ENCODE peak calls at places on chromosomes 13 and 19, in nine cellular contexts. R, B, I, H, Q, J, N, G and Z are unnamed samples.

GRCh38 chr19:58544591-58545285 is 874 bp downstream of the TRIM28 start:
- DNase-seq in R (no peak), B (no peak), I (no peak), H (no peak), Q (no peak), J (peak), N (no peak), G (peak), Z (peak)

GRCh38 chr19:38270587-38271167 is 6.3 kb downstream of the SPINT2 start:
- DNase-seq in R (peak), B (no peak), I (no peak), H (no peak), Q (no peak), J (peak), N (peak), G (no peak), Z (no peak)

GRCh38 chr13:44498502-44498901 is 77.6 kb downstream of the TSC22D1 start:
- DNase-seq in R (no peak), B (no peak), I (no peak), H (no peak), Q (no peak), J (no peak), N (no peak), G (no peak), Z (no peak)

GRCh38 chr19:495440-496332 is 600 bp upstream of the MADCAM1 start:
- DNase-seq in R (peak), B (no peak), I (no peak), H (no peak), Q (peak), J (peak), N (peak), G (no peak), Z (peak)

GRCh38 chr13:46489586-46490023 is 63.4 kb upstream of the LRCH1 start:
- DNase-seq in R (peak), B (no peak), I (no peak), H (no peak), Q (no peak), J (peak), N (no peak), G (no peak), Z (no peak)

GRCh38 chr13:93927431-93927830 is 552.1 kb downstream of the DCT start:
- DNase-seq in R (no peak), B (no peak), I (no peak), H (no peak), Q (no peak), J (no peak), N (no peak), G (no peak), Z (no peak)

GRCh38 chr13:78652651-78653050 is 6.3 kb downstream of the OBI1 start:
- DNase-seq in R (no peak), B (no peak), I (no peak), H (no peak), Q (no peak), J (no peak), N (no peak), G (no peak), Z (no peak)

GRCh38 chr13:30164141-30164540 is 143.2 kb downstream of the KATNAL1 start:
- DNase-seq in R (no peak), B (no peak), I (no peak), H (no peak), Q (no peak), J (no peak), N (no peak), G (no peak), Z (no peak)

GRCh38 chr13:46339035-46339666 is 47.9 kb downstream of the RUBCNL start:
- DNase-seq in R (peak), B (peak), I (peak), H (no peak), Q (no peak), J (peak), N (no peak), G (peak), Z (peak)

GRCh38 chr13:64529874-64530485 is 2700.2 kb downstream of the PCDH9 start:
- DNase-seq in R (peak), B (no peak), I (no peak), H (no peak), Q (no peak), J (no peak), N (no peak), G (peak), Z (peak)

GRCh38 chr13:91950803-91951202 is 552.4 kb downstream of the GPC5 start:
- DNase-seq in R (no peak), B (no peak), I (no peak), H (no peak), Q (no peak), J (no peak), N (no peak), G (no peak), Z (no peak)

GRCh38 chr19:33323093-33323820 is 20.9 kb upstream of the CEBPA start:
- DNase-seq in R (no peak), B (no peak), I (no peak), H (no peak), Q (no peak), J (no peak), N (no peak), G (no peak), Z (no peak)

GRCh38 chr19:9857920-9858746 is 23.0 kb downstream of the PIN1 start:
- DNase-seq in R (no peak), B (no peak), I (no peak), H (no peak), Q (no peak), J (no peak), N (no peak), G (peak), Z (peak)

GRCh38 chr13:112880976-112881540 is 88.0 kb upstream of the MCF2L start:
- DNase-seq in R (no peak), B (no peak), I (no peak), H (no peak), Q (no peak), J (no peak), N (peak), G (no peak), Z (no peak)

GRCh38 chr13:21074601-21075302 is 13.4 kb upstream of the LATS2 start:
- DNase-seq in R (no peak), B (no peak), I (peak), H (no peak), Q (peak), J (no peak), N (no peak), G (peak), Z (no peak)

GRCh38 chr13:29654807-29655547 is 59.5 kb upstream of the SLC7A1 start:
- DNase-seq in R (peak), B (no peak), I (no peak), H (no peak), Q (no peak), J (peak), N (no peak), G (no peak), Z (no peak)

GRCh38 chr19:33245948-33246728 is 20.5 kb upstream of the SLC7A10 start:
- DNase-seq in R (no peak), B (no peak), I (peak), H (no peak), Q (no peak), J (peak), N (peak), G (no peak), Z (peak)

GRCh38 chr19:11324079-11324661 is 15.3 kb downstream of the RAB3D start:
- DNase-seq in R (peak), B (peak), I (peak), H (peak), Q (peak), J (peak), N (peak), G (peak), Z (peak)

GRCh38 chr13:98195054-98195791 is 18.2 kb upstream of the RNF113B start:
- DNase-seq in R (no peak), B (no peak), I (no peak), H (no peak), Q (no peak), J (no peak), N (no peak), G (no peak), Z (no peak)

GRCh38 chr19:33683881-33684549 is 62.3 kb downstream of the CHST8 start:
- DNase-seq in R (peak), B (no peak), I (no peak), H (peak), Q (no peak), J (no peak), N (no peak), G (no peak), Z (peak)

GRCh38 chr13:89514534-89515312 is 1832.8 kb upstream of the MIR17HG start:
- DNase-seq in R (peak), B (no peak), I (no peak), H (no peak), Q (no peak), J (peak), N (no peak), G (no peak), Z (no peak)

GRCh38 chr13:113724780-113725315 is 34.2 kb upstream of the TMEM255B start:
- DNase-seq in R (peak), B (peak), I (peak), H (peak), Q (peak), J (peak), N (peak), G (peak), Z (peak)

GRCh38 chr13:63631006-63631405 is 2215.4 kb upstream of the PCDH20 start:
- DNase-seq in R (no peak), B (no peak), I (no peak), H (no peak), Q (no peak), J (no peak), N (no peak), G (no peak), Z (no peak)

GRCh38 chr19:14381689-14382474 is 638 bp downstream of the ADGRE5 start:
- DNase-seq in R (peak), B (no peak), I (peak), H (no peak), Q (peak), J (peak), N (peak), G (no peak), Z (peak)

GRCh38 chr13:34678154-34678553 is 263.9 kb upstream of the NBEA start:
- DNase-seq in R (peak), B (no peak), I (no peak), H (no peak), Q (no peak), J (peak), N (no peak), G (no peak), Z (no peak)

GRCh38 chr13:38173403-38173802 is 176.2 kb upstream of the UFM1 start:
- DNase-seq in R (no peak), B (no peak), I (no peak), H (no peak), Q (no peak), J (no peak), N (no peak), G (no peak), Z (no peak)

GRCh38 chr13:32264407-32264806 is 50.8 kb downstream of the ZAR1L start:
- DNase-seq in R (peak), B (no peak), I (peak), H (no peak), Q (no peak), J (peak), N (no peak), G (no peak), Z (no peak)

GRCh38 chr19:11963566-11964355 is 1.1 kb upstream of the ZNF763 start:
- DNase-seq in R (peak), B (peak), I (peak), H (peak), Q (peak), J (peak), N (peak), G (peak), Z (peak)

GRCh38 chr13:43878897-43879322 is 630 bp downstream of the CCDC122 start:
- DNase-seq in R (peak), B (no peak), I (peak), H (peak), Q (no peak), J (peak), N (peak), G (peak), Z (peak)

GRCh38 chr19:49689133-49690072 is at the start of gene ADM5:
- DNase-seq in R (no peak), B (peak), I (peak), H (peak), Q (no peak), J (no peak), N (no peak), G (no peak), Z (peak)

GRCh38 chr19:18967358-18968146 is 26.5 kb upstream of the HOMER3 start:
- DNase-seq in R (no peak), B (no peak), I (peak), H (peak), Q (no peak), J (peak), N (no peak), G (no peak), Z (no peak)